ENCODE peak calls at places on chromosomes 7 and 10, in nine cellular contexts. Z, W, I, T, S, K, O, J and Q are unnamed samples.

GRCh38 chr10:74047304-74047703 is 49.4 kb downstream of the VCL start:
- DNase-seq in Z (peak; percentile 86), J (no peak), S (no peak), O (no peak), T (no peak), W (no peak), I (no peak), K (no peak), Q (no peak)

GRCh38 chr10:5199398-5199797 is 2.8 kb downstream of the AKR1C4 start:
- DNase-seq in O (no peak), J (no peak), K (peak; percentile 22), T (no peak), I (no peak), W (no peak), Z (no peak), S (no peak), Q (no peak)

GRCh38 chr10:71039551-71039950 is 151.2 kb upstream of the PCBD1 start:
- DNase-seq in W (peak; percentile 57), J (no peak), T (no peak), Z (no peak), I (no peak), O (no peak), K (no peak), S (no peak), Q (no peak)

GRCh38 chr10:17616403-17617030 is 657 bp downstream of the HACD1 start:
- DNase-seq in W (no peak), S (peak; percentile 38), I (peak; percentile 65), O (peak; percentile 68), Z (no peak), K (peak; percentile 88), J (peak; percentile 19), T (peak; percentile 37), Q (peak; percentile 44)

GRCh38 chr7:151390594-151391357 is 19.1 kb downstream of the WDR86 start:
- DNase-seq in K (no peak), T (no peak), Z (no peak), J (no peak), S (no peak), O (no peak), W (no peak), I (no peak), Q (no peak)

GRCh38 chr10:60123668-60124067 is 217.3 kb upstream of the CCDC6 start:
- DNase-seq in I (no peak), J (no peak), K (no peak), Z (no peak), W (no peak), O (no peak), S (no peak), T (no peak), Q (no peak)

GRCh38 chr7:96596120-96596826 is 113.4 kb downstream of the SEM1 start:
- DNase-seq in T (no peak), Z (no peak), I (no peak), K (no peak), W (peak; percentile 86), J (no peak), S (no peak), O (no peak), Q (peak; percentile 21)

GRCh38 chr7:894164-894867 is 18.0 kb downstream of the GET4 start:
- DNase-seq in S (peak; percentile 54), O (no peak), K (no peak), W (no peak), Z (no peak), J (no peak), T (no peak), I (no peak), Q (no peak)

GRCh38 chr7:8178353-8178752 is 83.6 kb downstream of the ICA1 start:
- DNase-seq in T (no peak), S (no peak), O (no peak), W (no peak), Z (no peak), J (no peak), K (no peak), I (no peak), Q (peak; percentile 39)

GRCh38 chr7:155948845-155949244 is 136.6 kb upstream of the SHH start:
- DNase-seq in Z (no peak), S (no peak), K (no peak), W (no peak), T (no peak), I (no peak), O (no peak), J (no peak), Q (no peak)

GRCh38 chr10:30783939-30784500 is 154.5 kb upstream of the LYZL2 start:
- DNase-seq in W (peak; percentile 47), I (peak; percentile 82), S (peak; percentile 88), Z (peak; percentile 91), K (peak; percentile 89), O (peak; percentile 83), T (peak; percentile 77), J (peak; percentile 70), Q (peak; percentile 89)

GRCh38 chr10:78028438-78029293 is 649 bp downstream of the POLR3A start:
- DNase-seq in Z (no peak), K (peak; percentile 62), I (no peak), O (peak; percentile 20), W (no peak), T (peak; percentile 29), S (no peak), J (no peak), Q (peak; percentile 62)

GRCh38 chr7:139044813-139045794 is 9.3 kb upstream of the ZC3HAV1L start:
- DNase-seq in Z (no peak), J (no peak), S (no peak), K (no peak), O (no peak), I (no peak), W (no peak), T (no peak), Q (no peak)

GRCh38 chr10:69318997-69319727 is 40.9 kb downstream of the HK1 start:
- DNase-seq in I (peak; percentile 52), J (peak; percentile 62), S (peak; percentile 57), K (no peak), Z (no peak), T (peak; percentile 59), O (peak; percentile 87), W (no peak), Q (peak; percentile 76)

GRCh38 chr7:157431951-157432540 is 95.2 kb downstream of the DNAJB6 start:
- DNase-seq in S (no peak), I (no peak), W (no peak), O (no peak), J (no peak), Z (no peak), T (no peak), K (no peak), Q (no peak)

GRCh38 chr10:101145750-101146391 is 14.8 kb downstream of the TLX1 start:
- DNase-seq in W (no peak), K (no peak), T (no peak), I (no peak), J (no peak), O (no peak), Z (no peak), S (no peak), Q (no peak)

GRCh38 chr10:31721166-31721565 is 207.5 kb downstream of the ARHGAP12 start:
- DNase-seq in K (no peak), T (no peak), W (no peak), J (no peak), I (no peak), Z (no peak), O (no peak), S (no peak), Q (no peak)